ENCODE peak calls at places on chromosomes 2 and 18, in five cellular contexts. One of them, this sample, is unnamed. For H3K36me3, the result is how much of the 10 kb centered on the place peaks cover.

GRCh38 chr2:24830351-24830750 is 37.1 kb downstream of the CENPO start:
- DNase-seq in pancreas: no peak
- DNase-seq in BJ: no peak
- DNase-seq in MM.1S: no peak
- DNase-seq in esophagus squamous epithelium: no peak
- DNase-seq in this sample: peak

GRCh38 chr2:53182609-53183008 is 585.0 kb upstream of the CHAC2 start:
- DNase-seq in esophagus squamous epithelium: no peak
- DNase-seq in MM.1S: no peak
- DNase-seq in BJ: no peak
- DNase-seq in pancreas: no peak
- DNase-seq in this sample: peak

GRCh38 chr2:11029136-11029535 is 117.4 kb downstream of the KCNF1 start:
- DNase-seq in MM.1S: no peak
- DNase-seq in pancreas: no peak
- DNase-seq in BJ: no peak
- DNase-seq in esophagus squamous epithelium: no peak
- DNase-seq in this sample: no peak

GRCh38 chr2:82998770-82999169 is 1460.3 kb downstream of the SUCLG1 start:
- DNase-seq in BJ: no peak
- DNase-seq in MM.1S: no peak
- DNase-seq in esophagus squamous epithelium: no peak
- DNase-seq in pancreas: no peak
- DNase-seq in this sample: no peak

GRCh38 chr2:75587954-75588587 is 27.3 kb upstream of the EVA1A start:
- DNase-seq in BJ: no peak
- DNase-seq in pancreas: no peak
- DNase-seq in esophagus squamous epithelium: no peak
- DNase-seq in MM.1S: no peak
- DNase-seq in this sample: peak

GRCh38 chr2:180572346-180572745 is 408.1 kb upstream of the UBE2E3 start:
- DNase-seq in esophagus squamous epithelium: no peak
- DNase-seq in pancreas: no peak
- DNase-seq in BJ: no peak
- DNase-seq in MM.1S: no peak
- DNase-seq in this sample: peak

GRCh38 chr2:23940976-23941605 is 828 bp downstream of the UBXN2A start:
- DNase-seq in BJ: no peak
- DNase-seq in pancreas: no peak
- DNase-seq in MM.1S: no peak
- DNase-seq in esophagus squamous epithelium: no peak
- DNase-seq in this sample: peak

GRCh38 chr18:24915547-24915946 is 436.4 kb downstream of the ZNF521 start:
- DNase-seq in pancreas: no peak
- DNase-seq in BJ: peak
- DNase-seq in esophagus squamous epithelium: no peak
- DNase-seq in MM.1S: no peak
- DNase-seq in this sample: peak

GRCh38 chr2:178284613-178285286 is 90.4 kb downstream of the OSBPL6 start:
- DNase-seq in esophagus squamous epithelium: no peak
- DNase-seq in BJ: no peak
- DNase-seq in pancreas: no peak
- DNase-seq in MM.1S: no peak
- DNase-seq in this sample: no peak

GRCh38 chr2:232772540-232772939 is 3.8 kb downstream of the KCNJ13 start:
- DNase-seq in BJ: no peak
- DNase-seq in MM.1S: no peak
- DNase-seq in esophagus squamous epithelium: no peak
- DNase-seq in pancreas: no peak
- DNase-seq in this sample: no peak

GRCh38 chr2:224999784-225000183 is 42.5 kb downstream of the DOCK10 start:
- DNase-seq in esophagus squamous epithelium: no peak
- DNase-seq in BJ: no peak
- DNase-seq in pancreas: no peak
- DNase-seq in MM.1S: no peak
- DNase-seq in this sample: no peak

GRCh38 chr2:240436626-240437180 is 1.2 kb downstream of the GPC1 start:
- DNase-seq in esophagus squamous epithelium: no peak
- DNase-seq in MM.1S: no peak
- DNase-seq in BJ: no peak
- DNase-seq in pancreas: peak
- DNase-seq in this sample: no peak

GRCh38 chr2:220043155-220043992 is 415.9 kb downstream of the SLC4A3 start:
- DNase-seq in esophagus squamous epithelium: no peak
- DNase-seq in pancreas: no peak
- DNase-seq in BJ: no peak
- DNase-seq in MM.1S: no peak
- DNase-seq in this sample: no peak

GRCh38 chr2:185700883-185701282 is 37.7 kb upstream of the FSIP2 start:
- DNase-seq in esophagus squamous epithelium: no peak
- DNase-seq in pancreas: no peak
- DNase-seq in BJ: no peak
- DNase-seq in MM.1S: no peak
- DNase-seq in this sample: peak

GRCh38 chr2:128640847-128641360 is 322.2 kb upstream of the HS6ST1 start:
- DNase-seq in pancreas: peak
- DNase-seq in MM.1S: no peak
- DNase-seq in BJ: no peak
- DNase-seq in esophagus squamous epithelium: no peak
- DNase-seq in this sample: no peak

GRCh38 chr2:165874445-165875039 is 79.0 kb downstream of the TTC21B start:
- DNase-seq in esophagus squamous epithelium: no peak
- DNase-seq in pancreas: no peak
- DNase-seq in BJ: no peak
- DNase-seq in MM.1S: peak
- DNase-seq in this sample: peak

GRCh38 chr18:42306208-42306980 is 351.4 kb downstream of the PIK3C3 start:
- DNase-seq in BJ: no peak
- DNase-seq in MM.1S: no peak
- DNase-seq in pancreas: no peak
- DNase-seq in esophagus squamous epithelium: no peak
- DNase-seq in this sample: peak

DNA sequence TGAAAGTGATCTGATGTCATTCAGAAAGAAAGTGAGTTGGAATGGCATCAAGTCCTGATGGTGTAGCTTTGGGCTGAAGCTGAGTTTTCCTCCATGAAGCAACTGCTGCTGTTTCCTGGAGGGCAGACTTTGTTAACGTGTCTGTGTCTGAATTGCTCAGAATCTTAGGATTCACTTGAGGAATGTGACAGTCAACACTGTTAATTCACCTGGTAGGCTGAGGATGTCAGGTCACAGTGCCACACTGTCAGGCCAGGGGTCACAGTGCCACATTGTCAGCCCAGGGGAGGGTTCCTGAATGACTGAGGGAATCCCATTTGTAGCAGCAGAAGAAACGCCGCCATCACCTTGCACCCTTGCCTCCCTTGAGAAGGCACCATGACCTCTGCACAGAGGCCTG is 39.4 kb downstream of the LYPD6B start:
- DNase-seq in BJ: no peak
- DNase-seq in pancreas: no peak
- DNase-seq in MM.1S: no peak
- DNase-seq in esophagus squamous epithelium: no peak
- DNase-seq in this sample: no peak
- H3K4me3 ChIP-seq in BJ: no peak
- H3K4me3 ChIP-seq in pancreas: no peak
- H3K4me3 ChIP-seq in MM.1S: no peak
- H3K4me3 ChIP-seq in esophagus squamous epithelium: no peak
- H3K4me3 ChIP-seq in this sample: no peak

DNA sequence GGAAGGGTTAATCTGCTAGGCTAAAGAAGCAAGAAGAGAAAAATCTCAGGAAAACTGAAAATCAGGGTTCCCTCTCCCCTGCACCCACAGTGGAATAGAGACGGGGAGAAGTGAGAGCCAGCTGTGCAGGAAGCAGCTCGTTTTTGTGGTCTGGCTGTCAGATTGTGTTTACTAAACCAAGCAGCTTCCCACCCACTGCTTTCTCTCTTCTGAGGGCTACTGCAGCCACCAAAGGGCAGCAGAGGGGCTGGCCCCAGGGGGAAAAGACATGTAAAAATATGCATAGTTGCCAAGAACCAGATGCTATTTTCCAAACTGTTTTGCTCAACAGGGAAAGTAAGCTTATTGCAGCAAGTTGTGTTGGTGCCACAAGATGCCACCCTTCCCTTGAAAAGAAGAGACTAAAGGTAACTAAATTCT is 72.6 kb upstream of the THUMPD2 start:
- DNase-seq in pancreas: no peak
- DNase-seq in esophagus squamous epithelium: no peak
- DNase-seq in MM.1S: peak
- DNase-seq in BJ: peak
- DNase-seq in this sample: no peak
- TF ChIP-seq CTCF in pancreas: no peak
- TF ChIP-seq CTCF in esophagus squamous epithelium: no peak
- TF ChIP-seq CTCF in MM.1S: peak
- TF ChIP-seq CTCF in BJ: no peak
- TF ChIP-seq CTCF in this sample: no peak

DNA sequence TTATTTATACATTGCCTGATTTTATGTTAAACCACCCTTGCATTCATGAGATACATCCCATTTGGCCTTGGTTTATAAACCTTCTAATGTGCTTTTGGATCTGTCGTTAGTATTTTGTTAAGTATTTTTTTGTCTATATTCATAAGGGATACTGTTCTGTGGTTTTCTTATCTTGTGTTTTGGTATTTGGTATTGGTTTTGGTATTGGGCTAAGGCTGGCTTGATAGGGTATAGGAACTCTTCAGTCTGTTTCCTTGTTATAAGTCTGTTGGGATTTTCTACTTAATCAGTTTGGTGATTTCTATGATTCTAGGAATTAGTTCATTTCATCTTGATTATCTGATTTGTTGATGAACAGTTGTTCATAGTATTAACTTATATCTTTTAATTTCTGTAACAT is 49.2 kb downstream of the RELCH start:
- DNase-seq in pancreas: no peak
- DNase-seq in BJ: no peak
- DNase-seq in MM.1S: no peak
- DNase-seq in esophagus squamous epithelium: no peak
- DNase-seq in this sample: no peak
- H3K36me3 ChIP-seq in pancreas: under half
- H3K36me3 ChIP-seq in BJ: under half
- H3K36me3 ChIP-seq in MM.1S: under half
- H3K36me3 ChIP-seq in esophagus squamous epithelium: under half
- H3K36me3 ChIP-seq in this sample: under half

GRCh38 chr2:152336854-152337510 is 2.0 kb downstream of the FMNL2 start:
- DNase-seq in pancreas: no peak
- DNase-seq in BJ: no peak
- DNase-seq in MM.1S: no peak
- DNase-seq in esophagus squamous epithelium: no peak
- DNase-seq in this sample: peak
- H3K4me3 ChIP-seq in pancreas: peak
- H3K4me3 ChIP-seq in BJ: peak
- H3K4me3 ChIP-seq in MM.1S: no peak
- H3K4me3 ChIP-seq in esophagus squamous epithelium: peak
- H3K4me3 ChIP-seq in this sample: peak